ENCODE peak calls at places on chromosomes 13 and 19, in five cellular contexts. Z is fibroblast of the aortic adventitia, J is fibroblast of lung, O is AG09309, L is BJ. T is an unnamed sample.
A peak's percentile ranks its signal among the peaks of the same experiment; 100 is the strongest.

GRCh38 chr19:38004505-38005223 is 97.7 kb downstream of the SIPA1L3 start:
- DNase-seq in L (peak; percentile 95), J (peak; percentile 97), Z (peak; percentile 98), O (peak; percentile 96), T (peak; percentile 47)

GRCh38 chr19:17211547-17212446 is 3.4 kb upstream of the USE1 start:
- DNase-seq in J (no peak), L (no peak), Z (no peak), O (no peak), T (no peak)

GRCh38 chr19:23071087-23071511 is 45.7 kb upstream of the ZNF730 start:
- DNase-seq in O (no peak), J (peak; percentile 24), Z (peak; percentile 3), L (no peak), T (no peak)

GRCh38 chr19:30861896-30862295 is 487.3 kb downstream of the TSHZ3 start:
- DNase-seq in Z (no peak), L (no peak), O (no peak), J (no peak), T (no peak)

GRCh38 chr19:45526143-45526542 is 18.9 kb downstream of the VASP start:
- DNase-seq in Z (peak; percentile 53), L (no peak), O (no peak), J (peak; percentile 58), T (no peak)

GRCh38 chr13:27133889-27134288 is 37.7 kb downstream of the USP12 start:
- DNase-seq in J (no peak), L (no peak), Z (no peak), O (no peak), T (no peak)

GRCh38 chr13:37657134-37657533 is 58.6 kb upstream of the POSTN start:
- DNase-seq in J (peak; percentile 31), L (peak; percentile 24), Z (peak; percentile 82), O (no peak), T (no peak)

GRCh38 chr19:57841364-57841763 is 8.3 kb upstream of the ZNF587 start:
- DNase-seq in O (no peak), Z (no peak), L (no peak), J (no peak), T (no peak)

GRCh38 chr19:47122359-47123335 is 8.0 kb upstream of the SAE1 start:
- DNase-seq in L (no peak), O (no peak), Z (peak; percentile 81), J (peak; percentile 52), T (no peak)

GRCh38 chr19:17305517-17306284 is at the start of gene MRPL34:
- DNase-seq in L (peak; percentile 94), J (peak; percentile 99), Z (peak; percentile 99), O (peak; percentile 96), T (peak; percentile 77)

GRCh38 chr19:18000981-18001836 is 6.8 kb upstream of the ARRDC2 start:
- DNase-seq in Z (peak; percentile 81), J (peak; percentile 82), L (peak; percentile 42), O (peak; percentile 38), T (peak; percentile 73)

GRCh38 chr13:37905736-37906135 is 36.2 kb upstream of the TRPC4 start:
- DNase-seq in O (no peak), Z (no peak), L (no peak), J (no peak), T (no peak)

GRCh38 chr19:49889687-49890348 is 6.9 kb downstream of the IL4I1 start:
- DNase-seq in L (no peak), Z (peak; percentile 63), O (no peak), J (peak; percentile 71), T (peak; percentile 52)

GRCh38 chr19:39409886-39410619 is 2.4 kb upstream of the PLEKHG2 start:
- DNase-seq in L (no peak), Z (peak; percentile 65), O (no peak), J (peak; percentile 91), T (no peak)

GRCh38 chr19:44539236-44539819 is 9.9 kb upstream of the CEACAM20 start:
- DNase-seq in Z (peak; percentile 8), J (no peak), O (no peak), L (no peak), T (no peak)

GRCh38 chr19:39327990-39328705 is 7.5 kb upstream of the LRFN1 start:
- DNase-seq in L (no peak), Z (peak; percentile 77), O (peak; percentile 14), J (peak; percentile 65), T (peak; percentile 91)

GRCh38 chr13:61727714-61728275 is 312.1 kb upstream of the PCDH20 start:
- DNase-seq in O (no peak), Z (no peak), L (no peak), J (no peak), T (no peak)

GRCh38 chr19:1473056-1473400 is 6.0 kb downstream of the C19orf25 start:
- DNase-seq in J (no peak), L (no peak), O (no peak), Z (no peak), T (no peak)

GRCh38 chr19:38869836-38870607 is 8.1 kb downstream of the RINL start:
- DNase-seq in O (no peak), J (peak; percentile 44), L (no peak), Z (peak; percentile 55), T (peak; percentile 73)

GRCh38 chr13:107130516-107130915 is 562.6 kb upstream of the ARGLU1 start:
- DNase-seq in O (no peak), J (no peak), Z (no peak), L (no peak), T (no peak)

GRCh38 chr19:10209305-10209704 is 14.6 kb upstream of the DNMT1 start:
- DNase-seq in J (peak; percentile 59), O (peak; percentile 61), L (no peak), Z (peak; percentile 71), T (no peak)

GRCh38 chr13:24709186-24709913 is 29.1 kb downstream of the ATP12A start:
- DNase-seq in O (no peak), J (no peak), Z (no peak), L (no peak), T (no peak)

GRCh38 chr19:459724-460511 is 915 bp downstream of the SHC2 start:
- DNase-seq in J (peak; percentile 28), Z (peak; percentile 35), O (no peak), L (no peak), T (no peak)

GRCh38 chr13:43005460-43006236 is 13.6 kb upstream of the EPSTI1 start:
- DNase-seq in J (peak; percentile 14), O (no peak), L (no peak), Z (peak; percentile 74), T (no peak)
- TF ChIP-seq CTCF in J (no peak), O (no peak), L (no peak), Z (no peak), T (no peak)

GRCh38 chr13:88000787-88001186 is 329.6 kb downstream of the SLITRK5 start:
- DNase-seq in Z (no peak), L (no peak), J (no peak), O (no peak), T (no peak)

GRCh38 chr13:87998081-87998480 is 326.9 kb downstream of the SLITRK5 start:
- DNase-seq in Z (no peak), J (no peak), L (no peak), O (no peak), T (no peak)

GRCh38 chr13:88000239-88000638 is 329.1 kb downstream of the SLITRK5 start:
- DNase-seq in Z (no peak), J (no peak), L (no peak), O (no peak), T (no peak)

GRCh38 chr13:87999141-87999765 is 328.1 kb downstream of the SLITRK5 start:
- DNase-seq in J (peak; percentile 44), O (peak; percentile 18), Z (peak; percentile 0), L (peak; percentile 8), T (no peak)

GRCh38 chr13:87999791-88000190 is 328.6 kb downstream of the SLITRK5 start:
- DNase-seq in O (no peak), L (no peak), Z (no peak), J (peak; percentile 38), T (no peak)
- TF ChIP-seq CTCF in O (peak; percentile 6), L (no peak), Z (no peak), J (no peak), T (no peak)

GRCh38 chr19:3343619-3344502 is 22.5 kb upstream of the NFIC start:
- DNase-seq in O (peak; percentile 76), Z (peak; percentile 87), L (peak; percentile 46), J (peak; percentile 92), T (peak; percentile 69)
- TF ChIP-seq CTCF in O (peak; percentile 28), Z (no peak), L (no peak), J (no peak), T (no peak)

GRCh38 chr13:60329221-60329983 is 67.6 kb upstream of the TDRD3 start:
- DNase-seq in J (peak; percentile 32), Z (peak; percentile 48), L (no peak), O (no peak), T (no peak)
- TF ChIP-seq CTCF in J (peak; percentile 32), Z (peak; percentile 44), L (peak; percentile 47), O (peak; percentile 56), T (no peak)

GRCh38 chr13:68261105-68261504 is 1031.0 kb upstream of the PCDH9 start:
- DNase-seq in L (no peak), J (no peak), Z (no peak), O (no peak), T (no peak)
- TF ChIP-seq CTCF in L (no peak), J (no peak), Z (no peak), O (no peak), T (no peak)

GRCh38 chr19:41859618-41860418 is at the start of gene RPS19:
- DNase-seq in Z (peak; percentile 99), O (peak; percentile 92), L (peak; percentile 95), J (peak; percentile 99), T (peak; percentile 99)
- TF ChIP-seq CTCF in Z (peak; percentile 63), O (peak; percentile 55), L (peak; percentile 65), J (peak; percentile 46), T (no peak)

DNA sequence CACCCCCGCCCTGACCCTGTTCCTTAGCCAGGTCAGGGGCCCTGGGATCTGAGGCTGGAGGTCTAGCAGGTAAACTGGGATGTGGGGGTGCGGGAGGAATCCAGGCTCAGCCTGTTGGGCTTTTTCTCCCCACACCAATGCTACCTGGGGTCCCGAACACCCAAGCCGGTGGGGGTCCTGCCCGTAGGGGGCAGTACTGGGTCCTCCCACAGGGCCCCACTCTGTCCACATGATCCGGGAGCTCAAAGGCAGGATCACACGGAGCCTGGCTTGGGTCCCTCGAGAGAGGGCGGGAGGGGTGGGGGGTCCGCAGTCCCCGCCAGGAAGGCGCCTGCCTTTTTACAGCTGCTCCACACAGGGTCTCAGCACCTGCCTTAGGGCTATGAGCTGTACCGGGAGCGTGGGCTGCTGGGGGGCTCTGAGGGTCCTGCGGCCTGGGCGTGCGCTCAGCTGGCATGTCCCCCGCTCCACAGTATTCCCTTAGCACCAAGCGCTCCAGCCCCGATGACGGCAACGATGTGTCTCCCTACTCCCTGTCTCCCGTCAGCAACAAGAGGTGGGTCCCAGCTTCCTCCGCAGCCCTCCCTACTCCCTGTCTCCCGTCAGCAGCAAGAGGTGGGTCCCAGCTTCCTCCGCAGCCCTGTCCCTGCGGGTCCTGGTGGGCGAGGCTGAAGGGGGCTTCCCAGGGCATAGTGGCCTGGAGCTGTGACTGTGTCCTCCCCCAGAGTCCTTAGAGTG is 12.3 kb upstream of the TEKTIP1 start:
- DNase-seq in L (no peak), Z (no peak), J (no peak), O (no peak), T (no peak)
- TF ChIP-seq CTCF in L (no peak), Z (peak; percentile 19), J (no peak), O (no peak), T (no peak)

GRCh38 chr19:19644054-19644388 is 564 bp upstream of the GMIP start:
- DNase-seq in O (no peak), L (no peak), Z (no peak), J (no peak), T (no peak)
- TF ChIP-seq CTCF in O (no peak), L (no peak), Z (no peak), J (no peak), T (no peak)